ENCODE peak calls at places on chromosomes 13 and 19, in six cellular contexts. One of them, this sample, is unnamed.

GRCh38 chr13:22740264-22740663 is 440.5 kb upstream of the SGCG start:
- DNase-seq in left cardiac atrium: no peak
- DNase-seq in epithelial cell of esophagus: peak
- DNase-seq in NCI-H2107: no peak
- DNase-seq in RPMI7951: no peak
- DNase-seq in psoas muscle: no peak
- DNase-seq in this sample: no peak

GRCh38 chr13:113083402-113084061 is 22.1 kb upstream of the F7 start:
- DNase-seq in left cardiac atrium: peak
- DNase-seq in epithelial cell of esophagus: peak
- DNase-seq in NCI-H2107: peak
- DNase-seq in RPMI7951: peak
- DNase-seq in psoas muscle: peak
- DNase-seq in this sample: peak

GRCh38 chr13:43411211-43411610 is 375.6 kb downstream of the ENOX1 start:
- DNase-seq in left cardiac atrium: no peak
- DNase-seq in epithelial cell of esophagus: no peak
- DNase-seq in NCI-H2107: no peak
- DNase-seq in RPMI7951: no peak
- DNase-seq in psoas muscle: no peak
- DNase-seq in this sample: no peak

GRCh38 chr13:78102121-78102677 is 183.6 kb upstream of the EDNRB start:
- DNase-seq in left cardiac atrium: peak
- DNase-seq in epithelial cell of esophagus: peak
- DNase-seq in NCI-H2107: no peak
- DNase-seq in RPMI7951: no peak
- DNase-seq in psoas muscle: peak
- DNase-seq in this sample: peak

GRCh38 chr13:41199526-41199925 is 5.2 kb upstream of the KBTBD7 start:
- DNase-seq in left cardiac atrium: no peak
- DNase-seq in epithelial cell of esophagus: no peak
- DNase-seq in NCI-H2107: no peak
- DNase-seq in RPMI7951: no peak
- DNase-seq in psoas muscle: no peak
- DNase-seq in this sample: no peak

GRCh38 chr19:35360880-35361420 is 2.7 kb downstream of the FFAR3 start:
- DNase-seq in left cardiac atrium: no peak
- DNase-seq in epithelial cell of esophagus: no peak
- DNase-seq in NCI-H2107: no peak
- DNase-seq in RPMI7951: no peak
- DNase-seq in psoas muscle: no peak
- DNase-seq in this sample: no peak

GRCh38 chr19:17340302-17340870 is 3.0 kb downstream of the GTPBP3 start:
- DNase-seq in left cardiac atrium: no peak
- DNase-seq in epithelial cell of esophagus: peak
- DNase-seq in NCI-H2107: no peak
- DNase-seq in RPMI7951: no peak
- DNase-seq in psoas muscle: no peak
- DNase-seq in this sample: no peak

GRCh38 chr19:35296644-35297514 is 4.9 kb downstream of the MAG start:
- DNase-seq in left cardiac atrium: no peak
- DNase-seq in epithelial cell of esophagus: no peak
- DNase-seq in NCI-H2107: no peak
- DNase-seq in RPMI7951: no peak
- DNase-seq in psoas muscle: no peak
- DNase-seq in this sample: no peak

GRCh38 chr13:75226755-75227435 is 255.1 kb downstream of the TBC1D4 start:
- DNase-seq in left cardiac atrium: no peak
- DNase-seq in epithelial cell of esophagus: peak
- DNase-seq in NCI-H2107: no peak
- DNase-seq in RPMI7951: peak
- DNase-seq in psoas muscle: no peak
- DNase-seq in this sample: no peak

GRCh38 chr19:5534787-5535586 is 32.8 kb downstream of the TINCR start:
- DNase-seq in left cardiac atrium: no peak
- DNase-seq in epithelial cell of esophagus: peak
- DNase-seq in NCI-H2107: no peak
- DNase-seq in RPMI7951: no peak
- DNase-seq in psoas muscle: no peak
- DNase-seq in this sample: no peak

GRCh38 chr19:15640294-15640903 is at the start of gene CYP4F3:
- DNase-seq in left cardiac atrium: peak
- DNase-seq in epithelial cell of esophagus: peak
- DNase-seq in NCI-H2107: peak
- DNase-seq in RPMI7951: peak
- DNase-seq in psoas muscle: no peak
- DNase-seq in this sample: peak

GRCh38 chr19:11657307-11657706 is 60.0 kb downstream of the ZNF627 start:
- DNase-seq in left cardiac atrium: no peak
- DNase-seq in epithelial cell of esophagus: no peak
- DNase-seq in NCI-H2107: no peak
- DNase-seq in RPMI7951: no peak
- DNase-seq in psoas muscle: no peak
- DNase-seq in this sample: no peak

GRCh38 chr19:35216833-35217707 is 11.5 kb downstream of the FAM187B start:
- DNase-seq in left cardiac atrium: no peak
- DNase-seq in epithelial cell of esophagus: peak
- DNase-seq in NCI-H2107: no peak
- DNase-seq in RPMI7951: no peak
- DNase-seq in psoas muscle: no peak
- DNase-seq in this sample: no peak

GRCh38 chr19:55605637-55606470 is at the start of gene ZNF865:
- DNase-seq in left cardiac atrium: peak
- DNase-seq in epithelial cell of esophagus: peak
- DNase-seq in NCI-H2107: peak
- DNase-seq in RPMI7951: peak
- DNase-seq in psoas muscle: peak
- DNase-seq in this sample: peak

GRCh38 chr13:44155422-44156293 is 218.0 kb upstream of the SERP2 start:
- DNase-seq in left cardiac atrium: peak
- DNase-seq in epithelial cell of esophagus: no peak
- DNase-seq in NCI-H2107: no peak
- DNase-seq in RPMI7951: no peak
- DNase-seq in psoas muscle: peak
- DNase-seq in this sample: peak

GRCh38 chr13:52737900-52738299 is 1.7 kb downstream of the CNMD start:
- DNase-seq in left cardiac atrium: no peak
- DNase-seq in epithelial cell of esophagus: no peak
- DNase-seq in NCI-H2107: no peak
- DNase-seq in RPMI7951: no peak
- DNase-seq in psoas muscle: no peak
- DNase-seq in this sample: no peak

GRCh38 chr19:7657047-7657779 is 11.6 kb upstream of the RETN start:
- DNase-seq in left cardiac atrium: no peak
- DNase-seq in epithelial cell of esophagus: peak
- DNase-seq in NCI-H2107: no peak
- DNase-seq in RPMI7951: no peak
- DNase-seq in psoas muscle: no peak
- DNase-seq in this sample: no peak

This sample was measured in Right ventricle myocardium superior.